ENCODE peak calls at places on chromosome 1, in nine cellular contexts. G is stimulated activated CD4-positive, alpha-beta T cell treated with anti-CD3 and anti-CD28 coated beads, Interleukin-2, amount 100 ng/mL, for 48 hours; F is osteocyte; A is H9; C is ureter; V is hippocampal formation; Y is Peyer's patch; T is 8988T; E is NCI-H1092 treated with DMSO at 0.1 percent for 48 hours. P is an unnamed sample.

GRCh38 chr1:33390550-33390949 is 40.3 kb downstream of the PHC2 start:
- DNase-seq in E (no peak), V (no peak), Y (no peak), F (no peak), G (no peak), C (no peak), T (no peak), A (no peak), P (no peak)

GRCh38 chr1:160116277-160117147 is 953 bp downstream of the ATP1A2 start:
- DNase-seq in E (no peak), T (no peak), Y (no peak), G (no peak), F (no peak), C (no peak), V (no peak), A (no peak), P (no peak)

GRCh38 chr1:18792747-18793146 is 66.7 kb downstream of the TAS1R2 start:
- DNase-seq in G (no peak), V (no peak), E (no peak), Y (no peak), C (no peak), T (no peak), A (no peak), F (no peak), P (no peak)

GRCh38 chr1:100629391-100629790 is 90.2 kb upstream of the VCAM1 start:
- DNase-seq in Y (no peak), A (no peak), E (no peak), V (no peak), F (no peak), T (no peak), G (no peak), C (no peak), P (no peak)

GRCh38 chr1:16905112-16905855 is 9.5 kb downstream of the RNU1-2 start:
- DNase-seq in F (no peak), G (no peak), V (peak), A (peak), Y (no peak), C (no peak), T (no peak), E (no peak), P (no peak)

GRCh38 chr1:70091811-70092210 is 113.6 kb downstream of the LRRC40 start:
- DNase-seq in C (no peak), V (no peak), E (no peak), G (no peak), A (no peak), T (no peak), F (no peak), Y (no peak), P (no peak)

GRCh38 chr1:154940880-154941228 is 4.3 kb upstream of the PMVK start:
- DNase-seq in V (no peak), G (no peak), T (no peak), A (no peak), C (no peak), Y (no peak), E (no peak), F (no peak), P (no peak)

GRCh38 chr1:72623299-72623708 is 341.0 kb upstream of the NEGR1 start:
- DNase-seq in Y (no peak), V (peak), G (no peak), A (peak), F (no peak), T (no peak), C (no peak), E (peak), P (no peak)

GRCh38 chr1:17183388-17184160 is 21.4 kb upstream of the PADI1 start:
- DNase-seq in G (no peak), E (no peak), V (no peak), T (no peak), F (no peak), A (no peak), Y (no peak), C (peak), P (peak)

GRCh38 chr1:55214214-55214902 is 806 bp downstream of the USP24 start:
- DNase-seq in G (peak), F (no peak), Y (peak), V (peak), E (no peak), T (peak), A (peak), C (peak), P (peak)

GRCh38 chr1:58363639-58364038 is 182.9 kb downstream of the OMA1 start:
- DNase-seq in Y (no peak), F (no peak), G (no peak), E (no peak), V (no peak), A (no peak), C (no peak), T (no peak), P (no peak)

GRCh38 chr1:42163536-42164503 is 725 bp downstream of the GUCA2A start:
- DNase-seq in V (no peak), F (no peak), C (no peak), T (no peak), A (no peak), E (no peak), G (no peak), Y (no peak), P (no peak)

GRCh38 chr1:89523597-89524368 is 846 bp upstream of the LRRC8B start:
- DNase-seq in G (peak), E (peak), A (peak), C (peak), V (no peak), T (peak), Y (peak), F (no peak), P (no peak)

GRCh38 chr1:13779930-13780329 is 79.9 kb downstream of the PRDM2 start:
- DNase-seq in E (no peak), Y (no peak), C (no peak), T (no peak), F (no peak), V (no peak), G (no peak), A (no peak), P (no peak)